ENCODE peak calls at places on chromosome 5, in four cellular contexts. U, N, M and D are unnamed samples.
A peak's percentile ranks its signal among the peaks of the same experiment; 100 is the strongest.

GRCh38 chr5:83924891-83925290 is 204.2 kb upstream of the HAPLN1 start:
- DNase-seq in U (no peak), N (no peak), M (no peak), D (no peak)

GRCh38 chr5:55234171-55234700 is 828 bp upstream of the CCNO start:
- DNase-seq in N (no peak), U (peak; percentile 26), M (no peak), D (peak; percentile 78)

GRCh38 chr5:61333351-61334223 is 1.5 kb downstream of the ZSWIM6 start:
- DNase-seq in N (peak; percentile 66), U (peak; percentile 50), M (no peak), D (peak; percentile 39)

GRCh38 chr5:156559955-156560354 is 233.0 kb downstream of the SGCD start:
- DNase-seq in M (no peak), U (no peak), N (no peak), D (no peak)

GRCh38 chr5:94423411-94423810 is 195.0 kb downstream of the KIAA0825 start:
- DNase-seq in N (no peak), M (no peak), U (no peak), D (no peak)

GRCh38 chr5:142432369-142432863 is 107.6 kb upstream of the SPRY4 start:
- DNase-seq in U (no peak), N (no peak), M (no peak), D (peak; percentile 97)

GRCh38 chr5:158287643-158288228 is 428.8 kb upstream of the CLINT1 start:
- DNase-seq in U (no peak), M (peak; percentile 7), N (no peak), D (peak; percentile 53)

GRCh38 chr5:138000102-138000723 is 32.7 kb downstream of the FAM13B start:
- DNase-seq in M (no peak), U (no peak), N (peak; percentile 69), D (no peak)

GRCh38 chr5:10592598-10592997 is 28.7 kb downstream of the ANKRD33B start:
- DNase-seq in N (no peak), M (no peak), U (no peak), D (no peak)

GRCh38 chr5:180138214-180138975 is 66.8 kb upstream of the RNF130 start:
- DNase-seq in N (no peak), M (no peak), U (no peak), D (no peak)

GRCh38 chr5:66958984-66959641 is 237.5 kb downstream of the CD180 start:
- DNase-seq in N (peak; percentile 38), U (no peak), M (no peak), D (peak; percentile 77)
- H3K4me3 ChIP-seq in N (no peak overlapping the region), U (no peak overlapping the region), M (peak overlapping the region; percentile 74), D (peak overlapping the region; percentile 18)

GRCh38 chr5:112976432-112977309 is at the start of gene DCP2:
- DNase-seq in M (peak; percentile 83), N (peak; percentile 93), U (peak; percentile 97), D (peak; percentile 96)

GRCh38 chr5:112975721-112976431 is 722 bp upstream of the DCP2 start:
- DNase-seq in M (no peak), N (no peak), U (no peak), D (no peak)

GRCh38 chr5:112973904-112974303 is 2.7 kb upstream of the DCP2 start:
- DNase-seq in U (peak; percentile 29), N (no peak), M (no peak), D (no peak)

GRCh38 chr5:112973036-112973435 is 3.6 kb upstream of the DCP2 start:
- DNase-seq in U (no peak), N (no peak), M (no peak), D (no peak)

GRCh38 chr5:112974901-112975300 is 1.7 kb upstream of the DCP2 start:
- DNase-seq in N (no peak), U (no peak), M (no peak), D (no peak)
- TF ChIP-seq CTCF in N (no peak), U (no peak), M (no peak), D (no peak)

GRCh38 chr5:116564322-116564721 is 10.3 kb downstream of the SEMA6A start:
- DNase-seq in U (no peak), N (no peak), M (no peak), D (peak; percentile 39)

GRCh38 chr5:116563909-116564308 is 10.7 kb downstream of the SEMA6A start:
- DNase-seq in U (no peak), N (no peak), M (no peak), D (no peak)

GRCh38 chr5:116567100-116567499 is 7.5 kb downstream of the SEMA6A start:
- DNase-seq in N (no peak), M (no peak), U (no peak), D (no peak)

GRCh38 chr5:116566251-116566650 is 8.4 kb downstream of the SEMA6A start:
- DNase-seq in N (no peak), U (no peak), M (no peak), D (no peak)

DNA sequence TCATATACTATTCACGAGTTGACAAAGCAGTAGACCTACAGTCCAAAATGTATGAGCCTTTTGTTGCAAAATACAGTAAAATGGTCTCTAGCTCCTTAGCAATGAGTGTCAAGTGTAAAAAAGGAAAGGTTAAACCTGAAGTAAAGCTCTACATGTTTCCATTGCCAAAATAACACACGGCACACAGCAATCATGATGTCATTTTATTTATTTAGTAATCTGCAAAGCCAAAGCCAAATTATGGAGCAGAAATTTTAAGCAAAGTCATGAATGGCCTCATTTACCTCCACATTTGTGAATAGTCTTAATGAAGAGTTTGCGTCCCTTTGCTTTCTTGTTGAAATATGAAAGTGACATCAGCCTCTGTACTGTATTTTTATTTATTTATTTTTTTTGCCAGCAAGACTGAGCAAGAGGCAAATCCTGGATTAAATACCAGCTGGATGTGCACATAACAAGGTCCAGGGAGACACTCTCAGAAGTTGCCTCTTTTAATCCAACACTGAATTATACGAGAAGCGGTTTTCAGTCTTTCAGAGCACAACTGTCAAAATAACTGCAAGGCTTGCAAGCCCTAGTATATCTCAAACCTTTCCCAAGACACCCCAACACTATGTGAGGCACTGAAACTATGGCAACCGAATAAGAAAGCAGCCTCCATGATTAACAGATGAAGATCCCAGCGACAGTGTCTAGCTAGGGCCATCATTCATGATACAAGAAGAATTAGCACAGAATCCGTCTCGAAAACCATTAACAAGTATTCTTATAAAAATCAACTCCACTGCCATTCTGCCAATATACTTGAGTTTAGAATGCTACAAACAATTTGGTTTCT is 9.6 kb downstream of the SEMA6A start:
- DNase-seq in U (no peak), M (no peak), N (no peak), D (no peak)
- H3K4me1 ChIP-seq in U (peaks cover 3% of the 10 kb centered on the region), M (peaks cover 2% of the 10 kb centered on the region), N (peaks cover 31% of the 10 kb centered on the region), D (peaks cover 9% of the 10 kb centered on the region)

GRCh38 chr5:68406767-68407232 is 191.2 kb downstream of the PIK3R1 start:
- DNase-seq in U (no peak), N (no peak), M (no peak), D (peak; percentile 25)

GRCh38 chr5:68407312-68408239 is 192.0 kb downstream of the PIK3R1 start:
- DNase-seq in U (no peak), M (no peak), N (no peak), D (no peak)

GRCh38 chr5:68409259-68409658 is 193.7 kb downstream of the PIK3R1 start:
- DNase-seq in N (no peak), M (no peak), U (no peak), D (no peak)

GRCh38 chr5:68406344-68406743 is 190.8 kb downstream of the PIK3R1 start:
- DNase-seq in M (no peak), N (no peak), U (no peak), D (no peak)

GRCh38 chr5:68408345-68408871 is 192.9 kb downstream of the PIK3R1 start:
- DNase-seq in M (no peak), U (no peak), N (no peak), D (no peak)
- H3K4me3 ChIP-seq in M (no peak overlapping the region), U (no peak overlapping the region), N (no peak overlapping the region), D (no peak overlapping the region)

GRCh38 chr5:150114102-150114641 is 27.8 kb upstream of the CSF1R start:
- DNase-seq in N (no peak), U (no peak), M (no peak), D (no peak)
- TF ChIP-seq CTCF in N (no peak), U (peak; percentile 17), M (no peak), D (no peak)

GRCh38 chr5:176355400-176356178 is 6.0 kb downstream of the KIAA1191 start:
- DNase-seq in M (no peak), N (no peak), U (peak; percentile 13), D (peak; percentile 66)

GRCh38 chr5:176353533-176353932 is 8.0 kb downstream of the KIAA1191 start:
- DNase-seq in U (no peak), M (no peak), N (no peak), D (no peak)

GRCh38 chr5:176352116-176352878 is 9.3 kb downstream of the KIAA1191 start:
- DNase-seq in U (no peak), N (peak; percentile 66), M (no peak), D (peak; percentile 13)

GRCh38 chr5:176356179-176356566 is 5.4 kb downstream of the KIAA1191 start:
- DNase-seq in U (no peak), M (no peak), N (no peak), D (no peak)

DNA sequence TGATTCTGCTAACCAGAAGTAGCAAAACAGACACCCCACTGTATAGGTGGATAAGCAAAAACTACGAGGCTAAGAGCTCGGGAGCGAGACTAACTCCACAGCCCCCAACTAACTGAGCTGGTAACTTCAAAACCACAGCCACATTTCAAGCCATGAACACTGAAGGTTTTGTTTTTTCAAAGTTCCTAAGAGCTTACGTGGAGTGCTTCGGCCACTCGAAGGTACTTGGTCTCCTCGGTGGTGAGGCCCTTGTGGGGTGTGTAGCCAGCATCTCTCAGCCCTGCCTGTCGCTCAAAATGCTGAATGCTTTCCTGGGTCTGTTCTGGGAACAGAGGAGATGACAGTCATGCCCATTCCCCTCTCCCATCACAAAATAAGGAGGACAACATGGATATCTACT is 11.1 kb downstream of the KIAA1191 start:
- DNase-seq in M (no peak), U (no peak), N (no peak), D (peak; percentile 76)
- H3K4me1 ChIP-seq in M (no peaks in the 10 kb centered on the region), U (no peaks in the 10 kb centered on the region), N (peaks cover 5% of the 10 kb centered on the region), D (peaks cover 7% of the 10 kb centered on the region)

GRCh38 chr5:65954200-65954599 is 27.8 kb downstream of the ERBIN start:
- DNase-seq in M (no peak), N (no peak), U (no peak), D (no peak)
- H3K4me3 ChIP-seq in M (no peak overlapping the region), N (no peak overlapping the region), U (no peak overlapping the region), D (no peak overlapping the region)

GRCh38 chr5:109688647-109688998 is 1.1 kb upstream of the MAN2A1 start:
- DNase-seq in U (peak; percentile 63), M (no peak), N (no peak), D (peak; percentile 4)
- TF ChIP-seq CTCF in U (peak; percentile 79), M (no peak), N (peak; percentile 51), D (peak; percentile 42)